ENCODE peak calls at places on chromosomes 16 and 17, in ten cellular contexts. S is cardiac fibroblast; A is A549; H is dorsolateral prefrontal cortex; X is psoas muscle; L is RWPE2; P is CD4-positive, alpha-beta T cell; O is fibroblast of lung; Z is AG04450; K is tibial artery. I is an unnamed sample.
A peak's percentile ranks its signal among the peaks of the same experiment; 100 is the strongest.

GRCh38 chr16:10661737-10662136 is 33.0 kb downstream of the TEKT5 start:
- DNase-seq in L (no peak), P (no peak), O (no peak), H (no peak), S (no peak), K (no peak), X (no peak), Z (no peak), A (no peak), I (no peak)

GRCh38 chr17:6780886-6781285 is 4.9 kb downstream of the FBXO39 start:
- DNase-seq in K (no peak), S (no peak), L (no peak), Z (no peak), O (no peak), P (no peak), H (no peak), A (no peak), X (no peak), I (no peak)

GRCh38 chr17:19741832-19742457 is 6.2 kb downstream of the ALDH3A1 start:
- DNase-seq in P (no peak), K (no peak), Z (no peak), X (no peak), L (peak; percentile 44), H (no peak), A (no peak), O (no peak), S (no peak), I (no peak)

GRCh38 chr16:21326459-21326858 is 48.4 kb upstream of the CRYM start:
- DNase-seq in K (no peak), Z (no peak), O (no peak), P (no peak), X (no peak), A (no peak), L (no peak), S (no peak), H (no peak), I (no peak)

GRCh38 chr17:559699-560378 is 154.8 kb downstream of the VPS53 start:
- DNase-seq in A (no peak), K (peak; percentile 69), S (peak; percentile 95), H (no peak), L (no peak), P (no peak), O (peak; percentile 90), Z (peak; percentile 32), X (peak; percentile 52), I (peak; percentile 39)

GRCh38 chr16:31453255-31454204 is 5.8 kb upstream of the ARMC5 start:
- DNase-seq in X (peak; percentile 77), A (no peak), H (no peak), P (no peak), K (peak; percentile 68), Z (no peak), L (peak; percentile 68), S (peak; percentile 78), O (peak; percentile 63), I (peak; percentile 91)

GRCh38 chr16:84995666-84996065 is 15.7 kb downstream of the ZDHHC7 start:
- DNase-seq in H (no peak), O (no peak), X (no peak), Z (no peak), P (no peak), S (no peak), A (no peak), K (no peak), L (no peak), I (peak; percentile 70)

GRCh38 chr16:85557083-85557975 is 55.8 kb upstream of the GSE1 start:
- DNase-seq in K (no peak), L (peak; percentile 74), X (no peak), Z (no peak), P (no peak), S (no peak), O (no peak), A (peak; percentile 63), H (no peak), I (peak; percentile 48)

GRCh38 chr17:72812823-72813222 is 279.7 kb downstream of the SLC39A11 start:
- DNase-seq in O (peak; percentile 66), K (no peak), X (no peak), A (no peak), S (peak; percentile 75), Z (peak; percentile 32), H (no peak), L (no peak), P (no peak), I (peak; percentile 82)

GRCh38 chr17:57461082-57461481 is 204.8 kb downstream of the MSI2 start:
- DNase-seq in O (no peak), S (peak; percentile 32), X (peak; percentile 55), P (no peak), L (no peak), K (no peak), Z (no peak), H (no peak), A (no peak), I (peak; percentile 17)

GRCh38 chr16:31074814-31075183 is 577 bp downstream of the ZNF646 start:
- DNase-seq in L (no peak), K (no peak), X (no peak), S (no peak), Z (no peak), O (no peak), H (no peak), A (no peak), P (no peak), I (no peak)

GRCh38 chr16:4660454-4661007 is 32.8 kb upstream of the NUDT16L1 start:
- DNase-seq in X (peak; percentile 58), K (no peak), S (peak; percentile 66), O (peak; percentile 23), A (no peak), P (peak; percentile 51), H (no peak), Z (no peak), L (no peak), I (no peak)

GRCh38 chr16:10242076-10242475 is 59.8 kb upstream of the GRIN2A start:
- DNase-seq in Z (no peak), P (no peak), A (no peak), O (no peak), S (no peak), H (peak; percentile 29), L (no peak), K (no peak), X (no peak), I (no peak)

GRCh38 chr16:1996175-1996574 is 6.4 kb downstream of the SYNGR3 start:
- DNase-seq in K (no peak), O (no peak), X (no peak), Z (no peak), P (no peak), S (no peak), A (no peak), L (no peak), H (no peak), I (no peak)

GRCh38 chr17:41439375-41439774 is 1.4 kb downstream of the KRT38 start:
- DNase-seq in X (no peak), K (no peak), H (no peak), S (no peak), Z (no peak), L (no peak), P (no peak), O (no peak), A (no peak), I (peak; percentile 71)

GRCh38 chr17:66302761-66303626 is 581 bp downstream of the PRKCA start:
- DNase-seq in L (peak; percentile 72), P (peak; percentile 18), X (peak; percentile 43), O (peak; percentile 62), S (peak; percentile 60), A (peak; percentile 58), H (peak; percentile 51), K (peak; percentile 36), Z (no peak), I (peak; percentile 64)

GRCh38 chr17:37502009-37502936 is 12.6 kb downstream of the DUSP14 start:
- DNase-seq in S (no peak), L (peak; percentile 15), X (no peak), A (no peak), P (no peak), K (no peak), O (no peak), H (no peak), Z (no peak), I (no peak)

GRCh38 chr17:75950850-75951554 is 10.2 kb upstream of the FBF1 start:
- DNase-seq in A (no peak), H (no peak), K (no peak), O (peak; percentile 20), Z (no peak), X (no peak), S (no peak), P (no peak), L (no peak), I (no peak)

GRCh38 chr16:66472961-66473610 is 46.0 kb downstream of the BEAN1 start:
- DNase-seq in H (no peak), P (no peak), X (no peak), S (no peak), L (no peak), A (no peak), K (no peak), O (no peak), Z (no peak), I (no peak)

GRCh38 chr16:68843482-68844210 is at the start of gene TANGO6:
- DNase-seq in H (peak; percentile 73), O (peak; percentile 71), L (peak; percentile 84), P (peak; percentile 86), X (peak; percentile 90), Z (no peak), S (peak; percentile 82), K (peak; percentile 82), A (peak; percentile 74), I (peak; percentile 79)
- TF ChIP-seq CTCF in H (peak; percentile 9), O (peak; percentile 27), L (peak; percentile 47), P (peak; percentile 18), X (peak; percentile 13), Z (peak; percentile 49), S (peak; percentile 24), K (no peak), A (peak; percentile 47), I (no peak)

DNA sequence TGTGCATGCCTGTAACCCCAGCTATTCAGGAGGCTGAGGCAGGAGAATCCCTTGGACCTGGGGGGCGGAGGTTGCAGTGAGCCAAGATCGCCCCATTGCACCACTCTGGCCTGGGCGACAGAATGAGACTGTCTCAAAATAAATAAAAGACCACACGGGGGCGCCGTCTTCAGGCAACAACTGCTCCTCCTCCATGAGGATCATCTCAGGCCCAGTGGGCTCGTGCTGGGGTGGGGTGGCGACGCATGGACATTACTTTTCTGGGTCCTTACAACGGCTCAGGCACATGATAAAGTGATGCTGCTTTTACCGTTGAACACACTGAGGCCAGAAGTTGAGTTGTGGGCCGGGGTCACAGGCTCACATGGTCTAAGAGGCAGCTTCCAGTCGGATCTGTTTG is 56.2 kb downstream of the PRMT7 start:
- DNase-seq in S (peak; percentile 53), P (no peak), O (peak; percentile 32), Z (no peak), H (no peak), L (peak; percentile 50), A (peak; percentile 58), K (no peak), X (no peak), I (peak; percentile 57)
- TF ChIP-seq CTCF in S (peak; percentile 38), P (peak; percentile 50), O (peak; percentile 20), Z (peak; percentile 40), H (peak; percentile 36), L (peak; percentile 57), A (peak; percentile 48), K (no peak), X (peak; percentile 28), I (peak; percentile 32)

GRCh38 chr16:57535680-57536305 is 578 bp downstream of the CCDC102A start:
- DNase-seq in X (peak; percentile 93), H (peak; percentile 82), O (peak; percentile 88), A (peak; percentile 98), K (peak; percentile 90), P (peak; percentile 88), Z (peak; percentile 66), S (peak; percentile 91), L (peak; percentile 93), I (peak; percentile 85)
- TF ChIP-seq CTCF in X (peak; percentile 27), H (peak; percentile 7), O (no peak), A (no peak), K (no peak), P (no peak), Z (peak; percentile 32), S (no peak), L (peak; percentile 11), I (no peak)

GRCh38 chr17:46061435-46061834 is 62.4 kb downstream of the STH start:
- DNase-seq in H (no peak), Z (no peak), K (no peak), A (peak; percentile 49), S (peak; percentile 53), L (no peak), O (peak; percentile 31), X (no peak), P (no peak), I (peak; percentile 14)
- TF ChIP-seq CTCF in H (peak; percentile 34), Z (peak; percentile 23), K (peak; percentile 7), A (peak; percentile 46), S (peak; percentile 39), L (peak; percentile 25), O (no peak), X (peak; percentile 32), P (peak; percentile 38), I (no peak)

I was measured in MCF 10A.